ENCODE peak calls at places on chromosome 14, in five cellular contexts. One of them, this sample, is unnamed.

GRCh38 chr14:59529189-59529588 is 44.9 kb downstream of the JKAMP start:
- DNase-seq in kidney epithelial cell: no peak
- DNase-seq in brain microvascular endothelial cell: no peak
- DNase-seq in AG04450: no peak
- DNase-seq in AG04449: no peak
- DNase-seq in this sample: no peak

GRCh38 chr14:95125156-95125555 is 32.2 kb downstream of the DICER1 start:
- DNase-seq in kidney epithelial cell: no peak
- DNase-seq in brain microvascular endothelial cell: no peak
- DNase-seq in AG04450: no peak
- DNase-seq in AG04449: no peak
- DNase-seq in this sample: no peak

GRCh38 chr14:58362798-58363412 is 32.8 kb upstream of the TOMM20L start:
- DNase-seq in kidney epithelial cell: peak; percentile 5
- DNase-seq in brain microvascular endothelial cell: no peak
- DNase-seq in AG04450: no peak
- DNase-seq in AG04449: no peak
- DNase-seq in this sample: no peak

GRCh38 chr14:67964391-67964812 is 144.8 kb downstream of the RAD51B start:
- DNase-seq in kidney epithelial cell: no peak
- DNase-seq in brain microvascular endothelial cell: no peak
- DNase-seq in AG04450: no peak
- DNase-seq in AG04449: no peak
- DNase-seq in this sample: no peak

GRCh38 chr14:89327771-89328212 is 89.2 kb downstream of the FOXN3 start:
- DNase-seq in kidney epithelial cell: no peak
- DNase-seq in brain microvascular endothelial cell: no peak
- DNase-seq in AG04450: no peak
- DNase-seq in AG04449: no peak
- DNase-seq in this sample: no peak

GRCh38 chr14:96352708-96353107 is 10.4 kb downstream of the ATG2B start:
- DNase-seq in kidney epithelial cell: no peak
- DNase-seq in brain microvascular endothelial cell: peak; percentile 28
- DNase-seq in AG04450: no peak
- DNase-seq in AG04449: no peak
- DNase-seq in this sample: no peak

GRCh38 chr14:68511727-68512047 is 281.2 kb downstream of the ZFP36L1 start:
- DNase-seq in kidney epithelial cell: no peak
- DNase-seq in brain microvascular endothelial cell: no peak
- DNase-seq in AG04450: no peak
- DNase-seq in AG04449: no peak
- DNase-seq in this sample: no peak

GRCh38 chr14:69043007-69043444 is 63.9 kb upstream of the ACTN1 start:
- DNase-seq in kidney epithelial cell: no peak
- DNase-seq in brain microvascular endothelial cell: no peak
- DNase-seq in AG04450: no peak
- DNase-seq in AG04449: no peak
- DNase-seq in this sample: no peak

GRCh38 chr14:31449971-31450610 is 7.2 kb downstream of the DTD2 start:
- DNase-seq in kidney epithelial cell: no peak
- DNase-seq in brain microvascular endothelial cell: no peak
- DNase-seq in AG04450: no peak
- DNase-seq in AG04449: no peak
- DNase-seq in this sample: no peak

GRCh38 chr14:64628940-64629403 is 75.3 kb upstream of the PLEKHG3 start:
- DNase-seq in kidney epithelial cell: no peak
- DNase-seq in brain microvascular endothelial cell: peak; percentile 89
- DNase-seq in AG04450: peak; percentile 87
- DNase-seq in AG04449: peak; percentile 96
- DNase-seq in this sample: peak; percentile 66

GRCh38 chr14:37124617-37125016 is 47.8 kb downstream of the SLC25A21 start:
- DNase-seq in kidney epithelial cell: no peak
- DNase-seq in brain microvascular endothelial cell: no peak
- DNase-seq in AG04450: no peak
- DNase-seq in AG04449: no peak
- DNase-seq in this sample: no peak

GRCh38 chr14:104708606-104709268 is 15.3 kb upstream of the ADSS1 start:
- DNase-seq in kidney epithelial cell: no peak
- DNase-seq in brain microvascular endothelial cell: peak; percentile 51
- DNase-seq in AG04450: no peak
- DNase-seq in AG04449: no peak
- DNase-seq in this sample: no peak

GRCh38 chr14:69259531-69260245 is at the start of gene GALNT16:
- DNase-seq in kidney epithelial cell: no peak
- DNase-seq in brain microvascular endothelial cell: no peak
- DNase-seq in AG04450: no peak
- DNase-seq in AG04449: no peak
- DNase-seq in this sample: no peak

GRCh38 chr14:95318399-95318834 is 1.3 kb downstream of the CLMN start:
- DNase-seq in kidney epithelial cell: no peak
- DNase-seq in brain microvascular endothelial cell: no peak
- DNase-seq in AG04450: no peak
- DNase-seq in AG04449: no peak
- DNase-seq in this sample: no peak

GRCh38 chr14:53473480-53473879 is 320.4 kb upstream of the DDHD1 start:
- DNase-seq in kidney epithelial cell: no peak
- DNase-seq in brain microvascular endothelial cell: no peak
- DNase-seq in AG04450: no peak
- DNase-seq in AG04449: no peak
- DNase-seq in this sample: no peak

GRCh38 chr14:32560213-32560857 is 231.2 kb downstream of the AKAP6 start:
- DNase-seq in kidney epithelial cell: peak; percentile 19
- DNase-seq in brain microvascular endothelial cell: peak; percentile 79
- DNase-seq in AG04450: peak; percentile 71
- DNase-seq in AG04449: peak; percentile 64
- DNase-seq in this sample: peak; percentile 63

GRCh38 chr14:99266181-99267178 is 5.5 kb downstream of the BCL11B start:
- DNase-seq in kidney epithelial cell: no peak
- DNase-seq in brain microvascular endothelial cell: peak; percentile 66
- DNase-seq in AG04450: peak; percentile 13
- DNase-seq in AG04449: peak; percentile 12
- DNase-seq in this sample: peak; percentile 17

GRCh38 chr14:57492859-57493258 is 798 bp downstream of the CCDC198 start:
- DNase-seq in kidney epithelial cell: peak; percentile 78
- DNase-seq in brain microvascular endothelial cell: peak; percentile 7
- DNase-seq in AG04450: no peak
- DNase-seq in AG04449: peak; percentile 14
- DNase-seq in this sample: peak; percentile 57

GRCh38 chr14:100127853-100128455 is 31.5 kb downstream of the DEGS2 start:
- DNase-seq in kidney epithelial cell: no peak
- DNase-seq in brain microvascular endothelial cell: no peak
- DNase-seq in AG04450: no peak
- DNase-seq in AG04449: no peak
- DNase-seq in this sample: no peak

GRCh38 chr14:81062816-81063215 is 107.4 kb downstream of the TSHR start:
- DNase-seq in kidney epithelial cell: no peak
- DNase-seq in brain microvascular endothelial cell: no peak
- DNase-seq in AG04450: no peak
- DNase-seq in AG04449: no peak
- DNase-seq in this sample: no peak

GRCh38 chr14:32702571-32702970 is 236.1 kb upstream of the NPAS3 start:
- DNase-seq in kidney epithelial cell: no peak
- DNase-seq in brain microvascular endothelial cell: peak; percentile 45
- DNase-seq in AG04450: no peak
- DNase-seq in AG04449: no peak
- DNase-seq in this sample: no peak

GRCh38 chr14:102230481-102231210 is 74.3 kb downstream of the MOK start:
- DNase-seq in kidney epithelial cell: no peak
- DNase-seq in brain microvascular endothelial cell: no peak
- DNase-seq in AG04450: no peak
- DNase-seq in AG04449: no peak
- DNase-seq in this sample: no peak

GRCh38 chr14:89429206-89430091 is 12.4 kb upstream of the FOXN3 start:
- DNase-seq in kidney epithelial cell: peak; percentile 44
- DNase-seq in brain microvascular endothelial cell: no peak
- DNase-seq in AG04450: no peak
- DNase-seq in AG04449: no peak
- DNase-seq in this sample: no peak

GRCh38 chr14:96501383-96501745 is 818 bp upstream of the PAPOLA start:
- DNase-seq in kidney epithelial cell: no peak
- DNase-seq in brain microvascular endothelial cell: peak; percentile 0
- DNase-seq in AG04450: no peak
- DNase-seq in AG04449: no peak
- DNase-seq in this sample: no peak

GRCh38 chr14:37114559-37114958 is 57.8 kb downstream of the SLC25A21 start:
- DNase-seq in kidney epithelial cell: no peak
- DNase-seq in brain microvascular endothelial cell: no peak
- DNase-seq in AG04450: no peak
- DNase-seq in AG04449: no peak
- DNase-seq in this sample: no peak

GRCh38 chr14:94054936-94055335 is 26.1 kb downstream of the DDX24 start:
- DNase-seq in kidney epithelial cell: no peak
- DNase-seq in brain microvascular endothelial cell: no peak
- DNase-seq in AG04450: no peak
- DNase-seq in AG04449: no peak
- DNase-seq in this sample: no peak

GRCh38 chr14:105471823-105472495 is 2.7 kb upstream of the CRIP2 start:
- DNase-seq in kidney epithelial cell: no peak
- DNase-seq in brain microvascular endothelial cell: no peak
- DNase-seq in AG04450: no peak
- DNase-seq in AG04449: no peak
- DNase-seq in this sample: no peak

GRCh38 chr14:61444215-61444768 is 122.9 kb downstream of the PRKCH start:
- DNase-seq in kidney epithelial cell: no peak
- DNase-seq in brain microvascular endothelial cell: no peak
- DNase-seq in AG04450: no peak
- DNase-seq in AG04449: no peak
- DNase-seq in this sample: no peak

GRCh38 chr14:101193845-101194355 is 290.4 kb upstream of the RTL1 start:
- DNase-seq in kidney epithelial cell: no peak
- DNase-seq in brain microvascular endothelial cell: no peak
- DNase-seq in AG04450: no peak
- DNase-seq in AG04449: no peak
- DNase-seq in this sample: no peak

GRCh38 chr14:103696466-103697071 is 18.7 kb downstream of the XRCC3 start:
- DNase-seq in kidney epithelial cell: no peak
- DNase-seq in brain microvascular endothelial cell: peak; percentile 32
- DNase-seq in AG04450: peak; percentile 73
- DNase-seq in AG04449: no peak
- DNase-seq in this sample: peak; percentile 45
- H3K4me3 ChIP-seq in kidney epithelial cell: no peak overlapping the region
- H3K4me3 ChIP-seq in brain microvascular endothelial cell: no peak overlapping the region
- H3K4me3 ChIP-seq in AG04450: no peak overlapping the region
- H3K4me3 ChIP-seq in AG04449: no peak overlapping the region
- H3K4me3 ChIP-seq in this sample: no peak overlapping the region

DNA sequence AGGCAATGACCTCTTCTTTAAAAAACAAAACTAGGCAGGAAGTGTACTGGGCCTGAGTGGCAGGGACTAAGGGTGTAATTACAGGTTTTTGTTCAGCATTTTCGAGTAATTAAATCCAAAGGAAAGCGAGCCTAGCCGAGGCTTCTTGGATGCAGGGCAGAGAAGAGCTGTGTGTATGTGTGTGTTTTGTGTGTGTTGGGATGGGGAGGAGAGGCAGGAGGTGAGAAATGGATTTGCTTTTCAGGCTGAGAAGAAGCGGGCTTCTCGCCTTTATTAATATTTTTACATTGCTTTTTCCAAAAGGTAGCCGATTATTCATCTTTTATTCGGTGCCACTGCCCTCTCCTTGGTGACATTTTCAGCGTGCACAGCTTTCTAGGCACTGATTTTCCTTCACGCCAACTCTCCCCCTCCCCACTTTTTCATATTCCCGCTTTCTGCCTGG is 8.9 kb upstream of the IRF2BPL start:
- DNase-seq in kidney epithelial cell: no peak
- DNase-seq in brain microvascular endothelial cell: no peak
- DNase-seq in AG04450: no peak
- DNase-seq in AG04449: no peak
- DNase-seq in this sample: no peak
- H3K4me3 ChIP-seq in kidney epithelial cell: no peak overlapping the region
- H3K4me3 ChIP-seq in brain microvascular endothelial cell: no peak overlapping the region
- H3K4me3 ChIP-seq in AG04450: no peak overlapping the region
- H3K4me3 ChIP-seq in AG04449: no peak overlapping the region
- H3K4me3 ChIP-seq in this sample: no peak overlapping the region

GRCh38 chr14:92209141-92209540 is 87.4 kb downstream of the CPSF2 start:
- DNase-seq in kidney epithelial cell: no peak
- DNase-seq in brain microvascular endothelial cell: no peak
- DNase-seq in AG04450: no peak
- DNase-seq in AG04449: no peak
- DNase-seq in this sample: no peak

GRCh38 chr14:92207928-92208265 is 86.1 kb downstream of the CPSF2 start:
- DNase-seq in kidney epithelial cell: no peak
- DNase-seq in brain microvascular endothelial cell: no peak
- DNase-seq in AG04450: no peak
- DNase-seq in AG04449: no peak
- DNase-seq in this sample: no peak

GRCh38 chr14:92203116-92203515 is 81.3 kb downstream of the CPSF2 start:
- DNase-seq in kidney epithelial cell: no peak
- DNase-seq in brain microvascular endothelial cell: no peak
- DNase-seq in AG04450: no peak
- DNase-seq in AG04449: no peak
- DNase-seq in this sample: no peak

GRCh38 chr14:92204792-92205191 is 83.0 kb downstream of the CPSF2 start:
- DNase-seq in kidney epithelial cell: no peak
- DNase-seq in brain microvascular endothelial cell: no peak
- DNase-seq in AG04450: no peak
- DNase-seq in AG04449: no peak
- DNase-seq in this sample: no peak

DNA sequence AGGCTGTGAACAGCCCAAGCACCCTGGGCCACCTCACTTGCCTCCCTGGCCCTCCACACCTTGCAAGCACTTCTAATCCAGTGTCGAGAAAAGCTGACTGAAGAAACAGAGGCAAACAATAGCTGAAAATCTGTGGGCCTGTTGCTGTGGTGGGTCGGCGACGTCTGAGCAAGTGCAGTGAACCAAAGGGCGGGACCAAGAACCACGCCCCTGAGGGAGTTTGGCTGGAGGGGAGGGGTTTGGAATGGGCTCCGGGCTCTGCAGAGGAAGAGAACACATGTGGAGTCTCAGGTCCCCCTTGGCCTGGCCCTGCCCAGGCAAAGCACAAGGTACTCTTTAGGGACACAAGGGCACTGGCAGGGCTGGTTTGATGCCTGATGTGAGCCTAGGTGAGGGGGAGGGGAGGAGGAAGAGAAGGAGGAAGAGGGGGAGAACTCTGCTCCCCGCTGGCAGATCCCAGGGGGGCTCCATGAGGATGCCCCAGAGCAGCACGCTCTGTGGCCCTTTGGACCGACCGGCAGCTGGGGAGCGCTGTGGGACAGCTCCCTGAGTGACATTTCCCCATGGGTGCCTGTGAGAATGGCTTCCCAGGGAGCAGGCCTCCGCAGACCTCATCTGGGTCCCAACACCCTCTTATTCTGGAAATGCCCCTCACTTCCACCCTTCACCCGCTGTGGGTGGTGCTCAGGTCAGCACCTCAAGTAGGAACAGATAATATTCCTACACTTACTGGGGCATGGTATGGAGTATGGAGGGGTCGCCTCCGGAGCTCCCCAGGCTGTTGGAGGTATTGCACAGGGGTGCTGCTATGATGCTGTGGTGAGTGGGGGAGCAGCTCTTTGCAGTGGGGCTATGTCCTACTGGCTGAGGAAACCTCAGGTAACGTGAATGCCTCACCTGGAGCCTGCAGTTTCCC is 85.5 kb downstream of the CPSF2 start:
- DNase-seq in kidney epithelial cell: no peak
- DNase-seq in brain microvascular endothelial cell: no peak
- DNase-seq in AG04450: no peak
- DNase-seq in AG04449: no peak
- DNase-seq in this sample: no peak
- H3K4me3 ChIP-seq in kidney epithelial cell: no peak overlapping the region
- H3K4me3 ChIP-seq in brain microvascular endothelial cell: no peak overlapping the region
- H3K4me3 ChIP-seq in AG04450: no peak overlapping the region
- H3K4me3 ChIP-seq in AG04449: no peak overlapping the region
- H3K4me3 ChIP-seq in this sample: no peak overlapping the region

GRCh38 chr14:85574849-85575616 is 45.1 kb downstream of the FLRT2 start:
- DNase-seq in kidney epithelial cell: no peak
- DNase-seq in brain microvascular endothelial cell: no peak
- DNase-seq in AG04450: no peak
- DNase-seq in AG04449: no peak
- DNase-seq in this sample: no peak
- H3K4me3 ChIP-seq in kidney epithelial cell: no peak overlapping the region
- H3K4me3 ChIP-seq in brain microvascular endothelial cell: no peak overlapping the region
- H3K4me3 ChIP-seq in AG04450: no peak overlapping the region
- H3K4me3 ChIP-seq in AG04449: no peak overlapping the region
- H3K4me3 ChIP-seq in this sample: no peak overlapping the region